ENCODE peak calls at places on chromosomes 11 and 22, in nine cellular contexts. K, P, Y, S, Q, F, A, I and C are unnamed samples.
A peak's percentile ranks its signal among the peaks of the same experiment; 100 is the strongest.

GRCh38 chr11:1060885-1061616 is 13.6 kb upstream of the MUC2 start:
- DNase-seq in S (peak; percentile 88), Q (peak; percentile 91), Y (no peak), P (no peak), I (peak; percentile 34), K (peak; percentile 93), A (no peak), F (no peak), C (no peak)

GRCh38 chr11:72398058-72398758 is 36.1 kb downstream of the CLPB start:
- DNase-seq in F (no peak), K (no peak), Q (no peak), A (no peak), Y (no peak), I (no peak), S (no peak), P (no peak), C (no peak)

GRCh38 chr11:1949922-1950321 is 2.8 kb downstream of the MRPL23 start:
- DNase-seq in P (no peak), Y (no peak), S (no peak), A (no peak), Q (no peak), F (no peak), I (no peak), K (no peak), C (no peak)

GRCh38 chr11:23079382-23079813 is 219.1 kb upstream of the CCDC179 start:
- DNase-seq in A (peak; percentile 3), S (no peak), I (no peak), K (no peak), P (peak; percentile 6), F (no peak), Q (no peak), Y (peak; percentile 48), C (no peak)

GRCh38 chr11:10934293-10934850 is 76.5 kb upstream of the ZBED5 start:
- DNase-seq in F (no peak), Q (peak; percentile 66), A (no peak), Y (no peak), K (peak; percentile 75), S (peak; percentile 21), I (no peak), P (no peak), C (peak; percentile 37)

GRCh38 chr11:119316729-119317591 is at the start of gene MCAM:
- DNase-seq in Y (no peak), P (peak; percentile 60), A (peak; percentile 68), Q (no peak), S (no peak), K (no peak), F (no peak), I (peak; percentile 64), C (no peak)

GRCh38 chr11:129119036-129119435 is 73.1 kb downstream of the ARHGAP32 start:
- DNase-seq in A (no peak), S (no peak), K (no peak), Q (no peak), F (no peak), P (no peak), I (no peak), Y (no peak), C (no peak)

GRCh38 chr22:42414565-42415298 is 17.5 kb downstream of the NFAM1 start:
- DNase-seq in Y (no peak), Q (no peak), S (no peak), I (no peak), A (no peak), F (no peak), P (no peak), K (no peak), C (no peak)

GRCh38 chr11:16126361-16126760 is 230.0 kb downstream of the SOX6 start:
- DNase-seq in I (no peak), Q (no peak), K (no peak), Y (no peak), P (no peak), S (peak; percentile 21), A (no peak), F (no peak), C (no peak)

GRCh38 chr11:75350743-75351540 is 519 bp downstream of the ARRB1 start:
- DNase-seq in K (peak; percentile 72), F (peak; percentile 34), P (no peak), S (no peak), Q (peak; percentile 60), Y (no peak), A (no peak), I (peak; percentile 34), C (peak; percentile 71)

GRCh38 chr22:17407643-17408042 is 38.4 kb downstream of the CECR2 start:
- DNase-seq in Y (no peak), I (no peak), K (no peak), F (no peak), A (no peak), Q (no peak), S (no peak), P (no peak), C (no peak)

GRCh38 chr11:124075841-124076571 is 34.9 kb upstream of the OR10G7 start:
- DNase-seq in S (no peak), F (no peak), I (no peak), Y (no peak), P (peak; percentile 28), A (peak; percentile 54), K (peak; percentile 58), Q (peak; percentile 72), C (peak; percentile 32)

GRCh38 chr11:61811831-61812230 is 5.0 kb downstream of the FADS1 start:
- DNase-seq in Y (no peak), A (no peak), Q (no peak), F (no peak), S (no peak), P (no peak), K (no peak), I (no peak), C (no peak)

GRCh38 chr11:67302571-67303131 is 679 bp upstream of the SSH3 start:
- DNase-seq in S (peak; percentile 60), P (no peak), I (peak; percentile 30), K (peak; percentile 49), A (no peak), Y (no peak), F (no peak), Q (peak; percentile 65), C (no peak)

DNA sequence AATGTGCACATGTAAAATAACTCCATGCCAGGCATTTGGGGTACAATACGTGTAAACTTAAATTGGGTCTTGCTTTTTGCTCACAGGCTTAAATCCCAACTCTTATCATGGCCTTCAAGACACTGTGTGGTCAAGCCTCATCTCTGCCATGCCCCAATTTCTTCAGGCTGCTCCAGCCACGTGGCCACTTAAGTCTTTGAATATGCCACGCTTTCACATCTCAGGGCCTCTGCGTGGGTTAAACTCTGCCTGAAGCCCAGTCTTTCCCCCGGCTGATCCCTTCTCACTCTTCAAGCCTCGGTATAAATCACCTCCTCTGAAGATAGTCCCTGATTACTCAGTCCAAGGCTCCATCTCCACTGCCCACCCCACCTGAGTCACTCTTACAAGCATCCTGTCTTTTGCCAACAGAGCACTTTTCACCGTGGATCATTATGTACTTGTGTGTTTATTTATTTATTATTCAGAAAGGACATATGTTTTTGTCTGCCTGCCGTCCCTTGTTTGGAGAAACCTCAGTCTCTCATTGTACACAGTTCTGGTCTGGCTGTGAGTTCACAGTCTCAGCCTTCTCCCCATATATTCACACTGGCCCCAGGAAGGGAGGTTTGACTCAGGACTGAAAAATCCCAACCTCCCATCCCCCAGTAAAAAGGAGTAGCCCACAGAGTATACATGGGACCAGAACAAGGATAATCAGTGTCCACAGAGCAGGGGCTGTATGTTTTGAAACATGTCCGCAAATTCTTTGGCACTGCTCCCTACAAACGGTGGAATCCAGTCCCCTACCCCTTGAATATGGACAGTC is 344.7 kb downstream of the MN1 start:
- DNase-seq in Y (peak; percentile 75), A (no peak), Q (no peak), I (no peak), P (no peak), K (no peak), S (no peak), F (no peak), C (no peak)
- TF ChIP-seq CTCF in Y (no peak), A (no peak), Q (no peak), I (no peak), P (no peak), K (no peak), S (no peak), F (no peak), C (no peak)

GRCh38 chr11:130369713-130370112 is 55.0 kb upstream of the ZBTB44 start:
- DNase-seq in A (no peak), Q (no peak), I (no peak), K (no peak), P (no peak), S (no peak), Y (no peak), F (no peak), C (no peak)

GRCh38 chr11:130369141-130369691 is 54.5 kb upstream of the ZBTB44 start:
- DNase-seq in A (no peak), F (no peak), K (no peak), P (no peak), Y (no peak), Q (no peak), S (no peak), I (no peak), C (no peak)

DNA sequence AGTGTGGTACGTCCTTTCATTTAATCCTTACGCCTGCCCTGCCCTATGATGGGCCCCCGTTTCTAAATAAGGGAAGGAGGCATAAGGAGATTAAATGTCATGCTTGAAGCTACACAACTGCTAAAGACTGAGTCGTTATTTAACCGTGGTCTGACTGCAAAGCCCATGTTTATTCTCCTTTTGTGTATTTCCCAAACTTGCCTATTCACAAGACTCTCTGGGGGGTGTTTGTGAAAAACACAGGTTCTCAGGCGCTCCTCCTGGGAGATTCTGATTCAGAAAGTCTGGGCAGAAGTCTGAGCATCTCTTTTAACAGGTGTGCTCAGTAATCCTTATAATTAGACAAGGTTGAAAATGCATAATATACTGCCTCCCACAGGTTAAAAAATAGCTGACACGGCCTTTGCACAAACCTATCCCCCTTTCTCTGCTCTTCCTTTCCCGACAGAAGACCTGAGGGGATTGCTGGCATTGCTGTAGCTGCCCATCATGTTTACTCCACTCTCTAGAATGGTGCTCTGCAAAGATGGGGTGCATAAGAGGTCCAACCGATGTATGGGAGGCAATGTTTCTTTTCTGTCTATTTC is 56.4 kb upstream of the ZBTB44 start:
- DNase-seq in P (peak; percentile 38), Q (no peak), S (no peak), K (no peak), Y (no peak), A (peak; percentile 40), I (no peak), F (no peak), C (no peak)
- TF ChIP-seq CTCF in P (peak; percentile 32), Q (no peak), S (no peak), K (no peak), Y (no peak), A (peak; percentile 6), I (no peak), F (peak; percentile 8), C (no peak)

GRCh38 chr11:89477175-89477574 is 14.0 kb downstream of the NOX4 start:
- DNase-seq in S (peak; percentile 8), K (no peak), F (no peak), P (no peak), A (no peak), Y (no peak), I (no peak), Q (peak; percentile 58), C (no peak)
- TF ChIP-seq CTCF in S (no peak), K (no peak), F (no peak), P (no peak), A (no peak), Y (no peak), I (no peak), Q (no peak), C (no peak)

GRCh38 chr11:19508166-19508565 is 204.5 kb upstream of the NAV2 start:
- DNase-seq in A (no peak), Q (peak; percentile 11), S (no peak), K (peak; percentile 27), F (no peak), P (no peak), Y (no peak), I (no peak), C (no peak)
- TF ChIP-seq CTCF in A (no peak), Q (no peak), S (no peak), K (no peak), F (no peak), P (no peak), Y (no peak), I (no peak), C (no peak)